ENCODE peak calls at places on chromosomes 7 and 10, in six cellular contexts. T, J, N, A, Z and L are unnamed samples. For H3K36me3, the result is how much of the 10 kb centered on the place peaks cover.

GRCh38 chr7:7221602-7222038 is 39.3 kb downstream of the C1GALT1 start:
- DNase-seq in T (no peak), J (no peak), N (no peak), A (no peak), Z (no peak), L (peak)

GRCh38 chr10:28652703-28653102 is 24.6 kb upstream of the BAMBI start:
- DNase-seq in T (no peak), J (no peak), N (no peak), A (no peak), Z (no peak), L (no peak)

GRCh38 chr10:50991496-50992355 is 82.6 kb upstream of the PRKG1 start:
- DNase-seq in T (peak), J (peak), N (peak), A (no peak), Z (no peak), L (no peak)

GRCh38 chr10:31129261-31129660 is 97.6 kb upstream of the ZNF438 start:
- DNase-seq in T (no peak), J (no peak), N (no peak), A (no peak), Z (no peak), L (no peak)

GRCh38 chr7:151838861-151839381 is 38.0 kb downstream of the PRKAG2 start:
- DNase-seq in T (peak), J (no peak), N (peak), A (peak), Z (no peak), L (peak)

GRCh38 chr7:140042386-140042670 is 20.4 kb downstream of the PARP12 start:
- DNase-seq in T (no peak), J (no peak), N (no peak), A (no peak), Z (no peak), L (no peak)

GRCh38 chr10:128124813-128125403 is 1.3 kb downstream of the MKI67 start:
- DNase-seq in T (no peak), J (no peak), N (no peak), A (peak), Z (no peak), L (no peak)

GRCh38 chr7:15855726-15856125 is 169.2 kb upstream of the MEOX2 start:
- DNase-seq in T (no peak), J (no peak), N (no peak), A (no peak), Z (no peak), L (no peak)

GRCh38 chr7:94590526-94591162 is 65.3 kb downstream of the SGCE start:
- DNase-seq in T (no peak), J (no peak), N (no peak), A (no peak), Z (no peak), L (no peak)

GRCh38 chr7:36670585-36671431 is 53.5 kb downstream of the AOAH start:
- DNase-seq in T (peak), J (no peak), N (no peak), A (peak), Z (no peak), L (no peak)

GRCh38 chr7:157518514-157519175 is 181.8 kb downstream of the DNAJB6 start:
- DNase-seq in T (no peak), J (no peak), N (no peak), A (no peak), Z (no peak), L (peak)

GRCh38 chr10:114180937-114181336 is 1.8 kb downstream of the TDRD1 start:
- DNase-seq in T (no peak), J (no peak), N (no peak), A (no peak), Z (no peak), L (no peak)

GRCh38 chr7:71650653-71651337 is 518.9 kb downstream of the GALNT17 start:
- DNase-seq in T (no peak), J (no peak), N (no peak), A (no peak), Z (no peak), L (no peak)

GRCh38 chr7:84914598-84914997 is 272.3 kb downstream of the SEMA3D start:
- DNase-seq in T (no peak), J (no peak), N (no peak), A (no peak), Z (no peak), L (no peak)

GRCh38 chr10:132328738-132329137 is 3.3 kb upstream of the LRRC27 start:
- DNase-seq in T (no peak), J (no peak), N (peak), A (no peak), Z (no peak), L (no peak)

GRCh38 chr10:120466006-120466405 is 9.0 kb downstream of the PLPP4 start:
- DNase-seq in T (no peak), J (no peak), N (no peak), A (no peak), Z (no peak), L (no peak)

GRCh38 chr10:86346794-86347665 is 19.6 kb downstream of the GRID1 start:
- DNase-seq in T (no peak), J (no peak), N (no peak), A (no peak), Z (no peak), L (peak)

GRCh38 chr10:24889636-24890035 is 62.8 kb downstream of the PRTFDC1 start:
- DNase-seq in T (no peak), J (no peak), N (no peak), A (no peak), Z (no peak), L (no peak)
- H3K4me3 ChIP-seq in T (no peak), J (no peak), N (no peak), A (no peak), Z (no peak), L (no peak)

GRCh38 chr7:66522518-66522917 is 106.2 kb upstream of the KCTD7 start:
- DNase-seq in T (no peak), J (no peak), N (no peak), A (peak), Z (no peak), L (no peak)
- TF ChIP-seq CTCF in T (no peak), J (no peak), N (no peak), A (peak), Z (peak), L (peak)

DNA sequence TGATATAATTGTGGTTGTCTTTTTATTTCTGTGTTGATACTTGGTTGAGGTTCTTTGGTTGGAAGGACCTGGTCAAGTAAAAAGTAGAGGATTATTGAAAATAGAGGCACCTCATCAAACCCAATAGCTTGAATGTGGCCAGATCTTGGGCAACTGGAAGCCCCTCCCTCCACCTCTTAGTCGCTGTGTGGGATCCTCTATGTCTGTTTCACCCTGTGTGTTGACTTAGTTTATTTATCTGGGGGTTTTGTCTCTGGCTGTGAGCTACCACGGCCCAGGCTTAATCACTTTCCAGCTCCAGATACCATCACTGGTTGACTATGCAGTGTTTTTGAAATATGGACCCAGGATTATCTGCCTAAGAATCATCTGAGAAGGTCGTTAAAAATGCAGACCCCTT is 58.3 kb downstream of the AP3M1 start:
- DNase-seq in T (no peak), J (no peak), N (no peak), A (no peak), Z (no peak), L (no peak)
- H3K36me3 ChIP-seq in T (half or more), J (under half), N (half or more), A (under half), Z (under half), L (half or more)

DNA sequence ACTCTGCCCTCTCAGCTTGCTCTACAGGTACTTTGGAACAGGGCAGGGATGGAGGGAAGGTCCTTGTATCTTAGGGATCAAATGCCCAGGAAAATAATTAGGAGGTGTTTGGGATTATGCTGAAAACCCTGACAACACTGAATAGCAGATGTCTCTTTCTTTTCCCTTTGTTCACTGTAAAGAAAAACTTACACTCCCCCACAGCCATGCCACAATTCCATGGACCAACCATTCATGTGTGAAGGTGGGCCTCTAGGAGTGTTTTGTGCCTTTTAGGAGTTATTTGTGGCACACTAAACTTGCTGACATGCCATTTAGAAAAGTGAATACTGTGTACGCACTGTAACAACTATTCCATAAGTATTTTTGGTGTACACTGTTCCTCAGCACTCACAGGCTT is 108.1 kb downstream of the SNX10 start:
- DNase-seq in T (no peak), J (no peak), N (no peak), A (no peak), Z (no peak), L (no peak)
- H3K4me3 ChIP-seq in T (peak), J (no peak), N (no peak), A (peak), Z (no peak), L (no peak)

GRCh38 chr10:77671594-77672252 is 34.1 kb upstream of the KCNMA1 start:
- DNase-seq in T (no peak), J (no peak), N (no peak), A (no peak), Z (no peak), L (no peak)
- TF ChIP-seq CTCF in T (no peak), J (no peak), N (no peak), A (no peak), Z (no peak), L (no peak)